ENCODE peak calls at places on chromosomes 12 and 14, in eight cellular contexts. S is AG09309, P is foreskin fibroblast, C is Peyer's patch, F is fibroblast of mammary gland, D is endothelial cell, E is left ventricle myocardium inferior, H is natural killer cell. A is an unnamed sample.

GRCh38 chr12:46832084-46832704 is 6.4 kb upstream of the SLC38A4 start:
- DNase-seq in S (no peak), P (no peak), C (no peak), F (no peak), D (no peak), E (no peak), H (no peak), A (no peak)

GRCh38 chr12:62726471-62726980 is 208.4 kb downstream of the PPM1H start:
- DNase-seq in S (no peak), P (no peak), C (no peak), F (peak), D (no peak), E (no peak), H (no peak), A (no peak)

GRCh38 chr12:20625531-20625930 is 69.6 kb upstream of the SLCO1C1 start:
- DNase-seq in S (no peak), P (no peak), C (no peak), F (no peak), D (no peak), E (no peak), H (no peak), A (no peak)

GRCh38 chr12:89187507-89187906 is 164.8 kb downstream of the DUSP6 start:
- DNase-seq in S (no peak), P (no peak), C (no peak), F (no peak), D (no peak), E (no peak), H (no peak), A (no peak)

GRCh38 chr12:104827587-104827986 is 130.5 kb downstream of the SLC41A2 start:
- DNase-seq in S (no peak), P (no peak), C (no peak), F (peak), D (peak), E (no peak), H (no peak), A (no peak)

GRCh38 chr14:70098257-70098809 is 90.4 kb downstream of the SLC8A3 start:
- DNase-seq in S (no peak), P (peak), C (no peak), F (peak), D (no peak), E (no peak), H (no peak), A (no peak)

GRCh38 chr12:1864867-1865266 is 44.5 kb downstream of the LRTM2 start:
- DNase-seq in S (no peak), P (no peak), C (no peak), F (no peak), D (no peak), E (no peak), H (no peak), A (no peak)

GRCh38 chr12:128009108-128009507 is 257.9 kb upstream of the TMEM132C start:
- DNase-seq in S (no peak), P (no peak), C (no peak), F (no peak), D (no peak), E (no peak), H (no peak), A (no peak)

GRCh38 chr14:83706555-83706954 is 1823.4 kb upstream of the FLRT2 start:
- DNase-seq in S (no peak), P (peak), C (no peak), F (no peak), D (no peak), E (no peak), H (no peak), A (peak)

GRCh38 chr12:66131067-66131688 is 628 bp upstream of the LLPH start:
- DNase-seq in S (no peak), P (no peak), C (no peak), F (no peak), D (no peak), E (no peak), H (no peak), A (no peak)

GRCh38 chr14:101078892-101079221 is 175.3 kb upstream of the RTL1 start:
- DNase-seq in S (no peak), P (no peak), C (peak), F (no peak), D (no peak), E (no peak), H (peak), A (no peak)

GRCh38 chr14:65599375-65599774 is 186.8 kb downstream of the FUT8 start:
- DNase-seq in S (peak), P (no peak), C (no peak), F (no peak), D (no peak), E (no peak), H (no peak), A (no peak)

GRCh38 chr12:19220861-19221466 is 91.4 kb downstream of the PLEKHA5 start:
- DNase-seq in S (no peak), P (no peak), C (no peak), F (peak), D (no peak), E (no peak), H (no peak), A (no peak)

GRCh38 chr12:121170581-121171260 is 38.0 kb downstream of the P2RX7 start:
- DNase-seq in S (no peak), P (no peak), C (no peak), F (no peak), D (no peak), E (no peak), H (no peak), A (no peak)

GRCh38 chr14:54673193-54674121 is 106.5 kb downstream of the SAMD4A start:
- DNase-seq in S (no peak), P (no peak), C (no peak), F (peak), D (no peak), E (no peak), H (no peak), A (no peak)

GRCh38 chr12:111257435-111257902 is 111.4 kb downstream of the PHETA1 start:
- DNase-seq in S (no peak), P (no peak), C (no peak), F (no peak), D (no peak), E (no peak), H (no peak), A (no peak)

GRCh38 chr12:52615912-52616311 is 2.4 kb downstream of the KRT73 start:
- DNase-seq in S (no peak), P (no peak), C (no peak), F (no peak), D (no peak), E (no peak), H (no peak), A (no peak)

GRCh38 chr14:103847954-103848719 is 762 bp upstream of the PPP1R13B start:
- DNase-seq in S (no peak), P (no peak), C (peak), F (no peak), D (peak), E (no peak), H (no peak), A (no peak)

DNA sequence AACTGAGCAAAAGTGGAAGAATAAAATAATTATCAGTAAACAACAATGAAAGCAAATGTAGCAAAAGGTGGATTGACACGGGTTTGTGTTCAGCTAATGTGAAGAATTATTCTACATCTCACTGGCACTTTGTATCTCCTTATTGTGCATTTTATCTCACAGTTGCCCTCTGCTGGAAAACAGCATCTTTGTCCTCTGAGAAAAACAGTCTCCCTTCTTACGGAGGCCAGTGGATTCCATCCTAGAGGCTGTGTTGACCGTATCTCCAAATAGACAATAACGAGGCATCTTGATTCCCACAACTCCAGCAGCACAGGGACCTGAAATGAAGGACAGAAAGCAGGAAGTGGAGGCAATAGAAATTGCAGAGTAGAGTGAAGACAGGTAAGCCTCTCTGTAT is 51.3 kb upstream of the PLBD1 start:
- DNase-seq in S (no peak), P (no peak), C (no peak), F (peak), D (no peak), E (no peak), H (no peak), A (no peak)
- TF ChIP-seq CTCF in S (peak), P (peak), C (no peak), F (peak), D (no peak), E (peak), H (no peak), A (peak)

DNA sequence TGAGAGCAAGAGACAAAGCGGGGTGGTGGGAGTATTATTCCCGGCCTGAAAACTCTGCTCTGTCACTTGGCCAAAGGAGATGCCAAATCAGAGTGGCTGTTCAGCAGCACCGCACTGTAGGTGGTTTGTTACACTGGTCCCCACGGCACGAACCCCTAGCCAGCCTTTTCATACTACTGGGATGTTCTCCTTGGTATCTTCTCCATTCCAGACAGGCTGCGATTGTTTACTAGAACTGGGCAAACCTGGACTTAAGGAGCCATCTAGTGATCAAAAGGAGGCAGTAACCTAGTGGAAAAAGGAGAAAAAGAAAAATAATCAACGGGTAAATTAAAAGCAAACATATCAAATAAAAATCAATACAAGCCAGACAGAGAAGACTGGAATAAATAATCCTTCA is 58.9 kb upstream of the TMTC2 start:
- DNase-seq in S (peak), P (peak), C (no peak), F (peak), D (no peak), E (no peak), H (no peak), A (no peak)
- TF ChIP-seq CTCF in S (peak), P (peak), C (no peak), F (peak), D (no peak), E (no peak), H (no peak), A (peak)

DNA sequence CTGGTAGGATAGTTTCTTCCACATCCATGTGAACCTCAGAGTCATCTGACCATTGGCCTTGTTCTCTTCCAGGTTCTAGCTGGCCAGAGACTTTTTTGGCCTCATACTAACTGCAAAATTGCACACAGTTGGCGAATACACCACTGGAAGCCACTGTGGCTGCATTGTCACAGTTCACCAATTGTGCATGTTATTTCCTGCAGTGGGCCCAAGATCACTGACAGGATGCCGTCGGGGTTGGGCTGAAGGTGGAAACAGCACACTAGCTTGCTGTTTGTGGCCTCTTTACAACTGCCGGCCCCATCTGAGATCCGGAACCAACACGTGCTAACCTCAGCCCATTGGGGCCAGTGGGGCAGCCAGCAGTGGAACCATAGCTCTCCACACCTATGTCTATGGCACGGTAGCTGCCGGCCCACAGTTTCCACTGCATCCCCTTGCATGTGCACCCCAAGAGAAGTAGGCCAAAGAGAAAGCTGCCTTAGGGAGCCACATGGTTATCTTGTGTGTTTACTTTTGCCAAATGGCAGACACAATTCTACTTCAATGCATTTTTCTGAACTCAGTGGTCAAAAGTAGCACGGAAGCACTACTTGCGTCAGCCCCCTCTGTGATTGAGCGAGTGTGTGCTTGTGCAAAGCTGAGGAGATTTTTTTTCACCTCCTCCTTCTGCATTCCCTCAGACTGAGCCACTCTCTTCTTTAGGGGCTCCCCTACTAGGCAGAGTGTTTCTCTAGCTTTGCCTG is 464.0 kb downstream of the RAD51B start:
- DNase-seq in S (no peak), P (no peak), C (peak), F (no peak), D (no peak), E (peak), H (peak), A (no peak)
- TF ChIP-seq CTCF in S (no peak), P (no peak), C (no peak), F (no peak), D (no peak), E (no peak), H (no peak), A (no peak)

DNA sequence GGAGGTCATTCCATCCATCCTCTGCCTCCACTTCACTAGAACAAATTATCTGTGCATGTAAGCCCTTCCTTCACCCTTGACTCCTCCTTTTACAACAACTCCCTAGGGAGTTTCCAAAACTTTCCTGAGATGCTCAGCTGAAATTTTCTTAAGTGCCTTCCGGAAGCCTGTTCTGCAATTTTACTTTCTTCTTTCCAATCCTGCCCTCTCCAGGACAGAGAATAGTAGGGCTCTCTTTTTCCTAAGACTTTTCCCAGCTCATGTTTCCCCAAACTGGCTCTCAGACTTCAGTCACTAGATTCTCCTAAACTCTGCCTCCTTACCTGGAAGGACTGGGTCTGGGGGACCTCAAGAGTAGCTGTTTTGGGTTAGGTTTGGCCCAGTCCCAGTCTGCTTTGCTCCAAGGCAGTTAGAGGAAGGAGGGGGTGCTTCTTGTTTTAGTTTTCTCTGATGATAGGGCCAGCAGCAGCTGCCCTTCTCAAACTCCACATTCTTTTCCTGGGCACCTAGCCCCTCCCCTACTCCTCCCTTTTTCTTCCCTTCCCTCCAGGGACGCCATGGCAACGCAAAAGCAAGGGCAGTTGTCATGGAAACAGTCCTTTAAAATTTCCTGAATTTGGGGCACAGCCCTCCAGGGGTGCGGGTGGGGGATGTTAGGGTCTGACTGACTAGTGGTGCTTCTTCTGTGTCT is 17.1 kb downstream of the PPP1R1A start:
- DNase-seq in S (no peak), P (no peak), C (no peak), F (peak), D (no peak), E (no peak), H (no peak), A (no peak)
- TF ChIP-seq CTCF in S (no peak), P (no peak), C (no peak), F (no peak), D (no peak), E (peak), H (no peak), A (no peak)

DNA sequence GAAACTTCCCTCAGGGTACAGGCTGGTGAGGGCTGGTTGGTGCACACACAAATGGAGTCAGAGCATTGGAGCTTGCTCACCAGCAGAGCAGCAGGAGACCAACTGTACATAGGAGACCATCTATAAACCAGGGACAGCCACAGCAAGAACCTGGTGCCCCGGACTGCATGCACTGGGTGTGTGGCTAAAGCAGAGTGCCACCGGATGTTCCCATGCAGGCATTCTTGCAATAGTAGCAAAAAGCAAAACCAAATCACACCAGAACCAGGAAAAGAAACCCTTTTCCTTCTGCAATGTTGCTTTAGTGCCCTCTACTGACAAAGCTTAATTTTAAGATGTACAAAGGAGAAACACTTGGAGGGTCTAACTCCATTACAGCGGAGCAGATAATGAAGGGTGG is 136.3 kb downstream of the MDGA2 start:
- DNase-seq in S (no peak), P (no peak), C (no peak), F (peak), D (peak), E (no peak), H (no peak), A (no peak)
- TF ChIP-seq CTCF in S (no peak), P (no peak), C (no peak), F (peak), D (no peak), E (peak), H (no peak), A (no peak)

GRCh38 chr14:80364274-80364673 is 153.0 kb upstream of the DIO2 start:
- DNase-seq in S (peak), P (no peak), C (no peak), F (peak), D (no peak), E (no peak), H (no peak), A (no peak)
- TF ChIP-seq CTCF in S (peak), P (peak), C (no peak), F (peak), D (peak), E (peak), H (no peak), A (peak)

DNA sequence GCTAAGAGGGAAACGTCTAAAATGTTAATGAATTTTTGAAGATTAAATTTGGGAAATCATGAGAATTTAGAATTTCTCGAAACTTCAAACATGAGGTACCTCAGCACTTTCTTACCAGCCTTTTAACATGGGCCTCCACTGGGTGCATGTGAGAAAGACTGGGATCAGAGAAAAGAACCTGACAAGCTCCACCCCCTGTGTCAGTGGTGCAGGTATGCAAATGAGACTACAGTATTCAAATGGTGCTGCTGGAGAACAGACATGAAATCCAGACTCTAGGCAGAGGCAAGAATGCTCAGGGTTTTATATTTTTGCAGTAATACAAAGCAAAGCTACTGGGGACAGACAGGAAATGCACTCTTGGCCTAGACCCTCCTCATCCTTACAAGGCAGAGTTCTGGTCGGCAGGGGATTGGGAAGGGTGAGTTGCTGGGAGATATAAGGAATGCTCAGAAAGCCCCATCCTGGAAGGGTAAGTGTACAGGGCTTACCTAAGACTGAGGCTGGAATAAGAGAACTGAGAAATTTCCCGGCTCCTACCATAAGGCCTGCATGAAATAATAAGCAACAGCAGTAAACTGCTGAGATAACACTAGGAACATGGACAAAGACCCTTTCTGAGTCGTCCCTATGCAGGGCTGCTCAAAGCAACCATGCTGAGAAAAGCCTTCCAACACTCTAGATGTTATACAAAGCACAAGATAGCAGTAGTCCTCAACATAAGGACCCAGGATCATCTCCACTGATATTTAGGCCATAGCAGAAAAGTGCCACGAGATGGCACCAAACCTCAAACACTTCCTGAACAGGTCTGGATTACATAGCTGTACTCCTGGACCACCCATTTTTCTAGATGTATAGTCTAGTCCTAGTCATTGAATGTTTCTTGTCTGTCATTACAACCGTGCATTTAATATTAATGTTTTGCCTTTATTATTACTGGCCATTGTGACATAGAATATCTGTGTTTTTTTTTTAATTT is 260.8 kb downstream of the RASSF9 start:
- DNase-seq in S (peak), P (peak), C (peak), F (peak), D (peak), E (peak), H (no peak), A (peak)
- TF ChIP-seq CTCF in S (peak), P (peak), C (no peak), F (peak), D (peak), E (peak), H (no peak), A (peak)

DNA sequence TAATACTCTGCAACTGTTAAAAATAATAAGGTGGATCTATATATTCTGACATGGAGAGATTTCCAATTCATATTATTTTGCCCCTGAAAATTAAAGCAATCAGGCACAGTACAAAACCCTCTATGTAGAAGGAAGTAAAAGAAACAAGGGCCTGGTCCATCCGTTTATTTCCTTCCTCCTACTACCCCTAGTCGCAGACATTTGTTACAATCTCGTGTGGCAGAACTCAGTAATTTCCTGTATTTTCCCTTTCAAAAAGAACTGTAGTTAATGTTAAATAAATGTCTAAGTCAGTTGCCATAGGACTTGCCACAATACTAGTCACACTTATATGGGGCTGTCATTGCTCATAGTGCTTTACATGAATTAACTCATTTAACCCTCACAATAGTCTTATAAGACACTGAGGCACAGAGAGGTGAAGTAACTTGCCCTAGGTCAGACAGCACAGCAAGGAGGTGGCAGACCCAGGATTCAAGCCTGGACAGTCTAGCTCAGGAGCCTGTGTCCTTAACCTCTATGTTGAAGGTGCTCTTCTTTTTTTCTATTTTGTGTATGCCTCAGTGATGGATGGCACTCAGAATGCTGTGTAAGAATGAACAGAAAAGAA is 24.2 kb downstream of the NINJ2 start:
- DNase-seq in S (no peak), P (no peak), C (no peak), F (no peak), D (no peak), E (no peak), H (no peak), A (no peak)
- TF ChIP-seq CTCF in S (no peak), P (no peak), C (no peak), F (no peak), D (no peak), E (no peak), H (no peak), A (no peak)